ENCODE peak calls at places on chromosomes 11 and 22, in eight cellular contexts. J is substantia nigra; N is islet precursor cell; S is NCI-H1092; E is globus pallidus; Y is AG04450; K is stimulated activated CD4-positive, alpha-beta T cell treated with anti-CD3 and anti-CD28 coated beads, Interleukin-1b, Interleukin-23, amount 100 ng/mL, for 4 hours; P is kidney glomerular epithelial cell. M is an unnamed sample.

GRCh38 chr11:76275446-76275845 is 69.1 kb upstream of the WNT11 start:
- DNase-seq in E (no peak), N (no peak), Y (no peak), K (no peak), J (no peak), P (no peak), S (no peak), M (no peak)

GRCh38 chr11:56911312-56911711 is 77.4 kb upstream of the OR5AK2 start:
- DNase-seq in S (no peak), K (no peak), N (no peak), P (no peak), E (no peak), Y (no peak), J (no peak), M (no peak)

GRCh38 chr11:110428040-110428439 is 1.7 kb upstream of the FDX1 start:
- DNase-seq in K (no peak), E (no peak), N (no peak), P (no peak), S (no peak), Y (no peak), J (no peak), M (no peak)

GRCh38 chr11:109747839-109748238 is 325.8 kb downstream of the C11orf87 start:
- DNase-seq in J (no peak), N (no peak), E (no peak), K (no peak), P (no peak), Y (no peak), S (no peak), M (no peak)

GRCh38 chr11:14249121-14249963 is 109.6 kb downstream of the RRAS2 start:
- DNase-seq in S (peak), E (peak), J (peak), N (peak), P (peak), Y (peak), K (peak), M (peak)

GRCh38 chr11:134503596-134503995 is 91.6 kb upstream of the B3GAT1 start:
- DNase-seq in S (no peak), P (no peak), N (peak), K (no peak), E (no peak), Y (no peak), J (no peak), M (no peak)

GRCh38 chr11:109853156-109853776 is 239.9 kb upstream of the ZC3H12C start:
- DNase-seq in P (peak), E (no peak), Y (peak), J (no peak), K (no peak), N (no peak), S (peak), M (no peak)

GRCh38 chr11:45915446-45915845 is 2.2 kb downstream of the PEX16 start:
- DNase-seq in S (no peak), N (no peak), E (no peak), J (no peak), Y (no peak), K (no peak), P (no peak), M (no peak)

GRCh38 chr11:33802414-33802950 is 28.2 kb upstream of the FBXO3 start:
- DNase-seq in E (peak), S (peak), N (peak), Y (peak), J (peak), P (peak), K (peak), M (no peak)

GRCh38 chr22:50089231-50090140 is at the start of gene MOV10L1:
- DNase-seq in J (no peak), K (no peak), Y (no peak), E (no peak), S (no peak), P (no peak), N (no peak), M (no peak)

GRCh38 chr22:25069758-25070461 is 117.4 kb downstream of the KIAA1671 start:
- DNase-seq in S (no peak), K (no peak), Y (no peak), E (no peak), N (no peak), P (no peak), J (no peak), M (no peak)

GRCh38 chr11:45083544-45084087 is 62.8 kb upstream of the PRDM11 start:
- DNase-seq in J (no peak), Y (no peak), N (peak), P (no peak), S (no peak), K (no peak), E (no peak), M (no peak)

GRCh38 chr11:27373392-27373791 is 10.4 kb upstream of the CCDC34 start:
- DNase-seq in Y (no peak), P (no peak), N (no peak), S (no peak), J (no peak), E (no peak), K (no peak), M (no peak)

GRCh38 chr11:121300313-121300971 is 7.9 kb downstream of the SC5D start:
- DNase-seq in S (no peak), K (no peak), Y (no peak), J (no peak), P (no peak), N (no peak), E (no peak), M (no peak)

GRCh38 chr11:112355726-112356125 is 95.1 kb upstream of the PLET1 start:
- DNase-seq in Y (no peak), N (peak), J (peak), E (no peak), S (peak), P (no peak), K (no peak), M (no peak)

GRCh38 chr11:123429851-123430735 is at the start of gene GRAMD1B:
- DNase-seq in K (peak), S (peak), P (no peak), N (peak), J (peak), E (no peak), Y (peak), M (no peak)

GRCh38 chr22:43840431-43840830 is 21.9 kb downstream of the SULT4A1 start:
- DNase-seq in N (no peak), E (no peak), P (no peak), S (no peak), J (no peak), Y (no peak), K (no peak), M (no peak)

GRCh38 chr11:78291754-78292108 is 103.0 kb downstream of the USP35 start:
- DNase-seq in Y (no peak), P (no peak), K (no peak), J (no peak), S (no peak), E (no peak), N (no peak), M (no peak)

GRCh38 chr11:75148436-75148983 is 2.4 kb upstream of the SLCO2B1 start:
- DNase-seq in P (no peak), E (no peak), J (no peak), Y (no peak), K (no peak), S (no peak), N (no peak), M (no peak)

GRCh38 chr11:77592727-77593126 is 3.0 kb downstream of the AQP11 start:
- DNase-seq in P (no peak), N (no peak), E (no peak), J (no peak), S (peak), K (no peak), Y (no peak), M (no peak)

M was measured in tibial nerve.